ENCODE peak calls at places on chromosome 13, in four cellular contexts. E, C, I and Z are unnamed samples.

GRCh38 chr13:46348976-46349375 is 38.1 kb downstream of the RUBCNL start:
- DNase-seq in I (no peak), C (no peak), E (no peak), Z (no peak)

GRCh38 chr13:66805657-66806056 is 424.5 kb downstream of the PCDH9 start:
- DNase-seq in E (no peak), I (no peak), C (no peak), Z (no peak)

GRCh38 chr13:39037880-39038568 is at the start of the genes NHLRC3 and PROSER1:
- DNase-seq in E (peak), C (peak), I (peak), Z (peak)

GRCh38 chr13:23806874-23807522 is 82.2 kb downstream of the MIPEP start:
- DNase-seq in C (no peak), I (no peak), E (no peak), Z (no peak)

GRCh38 chr13:74084375-74084902 is 49.8 kb downstream of the KLF12 start:
- DNase-seq in E (no peak), C (no peak), I (no peak), Z (no peak)

GRCh38 chr13:42577538-42577937 is 3.6 kb downstream of the TNFSF11 start:
- DNase-seq in E (no peak), I (no peak), C (no peak), Z (no peak)

GRCh38 chr13:104466016-104466415 is 1399.8 kb upstream of the SLC10A2 start:
- DNase-seq in E (no peak), I (no peak), C (no peak), Z (no peak)

GRCh38 chr13:24625870-24626419 is 54.3 kb upstream of the ATP12A start:
- DNase-seq in C (no peak), I (no peak), E (peak), Z (no peak)

GRCh38 chr13:90686438-90686837 is 661.0 kb upstream of the MIR17HG start:
- DNase-seq in E (no peak), I (no peak), C (no peak), Z (no peak)

GRCh38 chr13:51032831-51033230 is 78.2 kb downstream of the C13orf42 start:
- DNase-seq in I (no peak), E (no peak), C (no peak), Z (no peak)

GRCh38 chr13:90534617-90535340 is 812.7 kb upstream of the MIR17HG start:
- DNase-seq in C (no peak), I (no peak), E (no peak), Z (no peak)

GRCh38 chr13:113646921-113647340 is 11.1 kb downstream of the ATP4B start:
- DNase-seq in I (no peak), E (peak), C (peak), Z (no peak)

GRCh38 chr13:103663996-103664395 is 597.8 kb upstream of the SLC10A2 start:
- DNase-seq in E (no peak), I (no peak), C (no peak), Z (no peak)

GRCh38 chr13:24196593-24197197 is 36.2 kb downstream of the SPATA13 start:
- DNase-seq in C (no peak), I (no peak), E (no peak), Z (no peak)

GRCh38 chr13:98984983-98985382 is 7.1 kb upstream of the DOCK9 start:
- DNase-seq in E (no peak), C (no peak), I (no peak), Z (no peak)

GRCh38 chr13:109773276-109773675 is 13.1 kb downstream of the IRS2 start:
- DNase-seq in E (peak), C (no peak), I (no peak), Z (no peak)

GRCh38 chr13:43848250-43848649 is 31.3 kb downstream of the CCDC122 start:
- DNase-seq in C (no peak), I (no peak), E (no peak), Z (no peak)

GRCh38 chr13:48496271-48496670 is 36.6 kb downstream of the RCBTB2 start:
- DNase-seq in E (no peak), I (no peak), C (no peak), Z (no peak)

GRCh38 chr13:63554157-63554556 is 2138.5 kb upstream of the PCDH20 start:
- DNase-seq in I (no peak), C (no peak), E (no peak), Z (no peak)

GRCh38 chr13:95301135-95301946 is at the start of gene ABCC4:
- DNase-seq in E (peak), C (peak), I (no peak), Z (peak)

GRCh38 chr13:41039746-41040145 is 20.6 kb upstream of the ELF1 start:
- DNase-seq in C (no peak), E (no peak), I (no peak), Z (no peak)